ENCODE peak calls at places on chromosomes 16 and 17, in ten cellular contexts. L, R, C, Q, T, O, S, I, K and Y are unnamed samples.

GRCh38 chr17:57593739-57594462 is 151.2 kb downstream of the CCDC182 start:
- DNase-seq in L (no peak), R (no peak), C (no peak), Q (no peak), T (no peak), O (no peak), S (no peak), I (no peak), K (no peak), Y (no peak)

GRCh38 chr17:20187049-20187448 is 177.9 kb downstream of the SPECC1 start:
- DNase-seq in L (no peak), R (peak; percentile 68), C (no peak), Q (no peak), T (no peak), O (no peak), S (no peak), I (no peak), K (no peak), Y (no peak)

GRCh38 chr16:52976539-52977167 is 76.0 kb downstream of the CHD9NB start:
- DNase-seq in L (peak; percentile 37), R (peak; percentile 22), C (no peak), Q (no peak), T (peak; percentile 17), O (peak; percentile 7), S (no peak), I (peak; percentile 3), K (no peak), Y (peak; percentile 34)

GRCh38 chr17:12599185-12599920 is 66.3 kb upstream of the MYOCD start:
- DNase-seq in L (no peak), R (peak; percentile 86), C (no peak), Q (no peak), T (no peak), O (no peak), S (no peak), I (no peak), K (no peak), Y (no peak)

GRCh38 chr17:60135160-60135950 is 14.4 kb upstream of the CA4 start:
- DNase-seq in L (peak; percentile 99), R (peak; percentile 90), C (peak; percentile 89), Q (peak; percentile 92), T (peak; percentile 92), O (peak; percentile 94), S (peak; percentile 92), I (peak; percentile 93), K (peak; percentile 96), Y (peak; percentile 96)

GRCh38 chr16:19210175-19210924 is 42.3 kb downstream of the SYT17 start:
- DNase-seq in L (no peak), R (peak; percentile 63), C (no peak), Q (no peak), T (no peak), O (peak; percentile 27), S (no peak), I (no peak), K (no peak), Y (no peak)

GRCh38 chr17:77691216-77692085 is 267.1 kb upstream of the TNRC6C start:
- DNase-seq in L (no peak), R (no peak), C (no peak), Q (no peak), T (no peak), O (no peak), S (no peak), I (no peak), K (no peak), Y (no peak)

GRCh38 chr16:87424260-87424659 is 32.1 kb downstream of the MAP1LC3B start:
- DNase-seq in L (no peak), R (no peak), C (no peak), Q (no peak), T (no peak), O (no peak), S (no peak), I (no peak), K (no peak), Y (no peak)

GRCh38 chr17:34579979-34580684 is 750 bp downstream of the TMEM132E start:
- DNase-seq in L (peak; percentile 43), R (no peak), C (peak; percentile 23), Q (no peak), T (peak; percentile 12), O (no peak), S (peak; percentile 30), I (peak; percentile 44), K (peak; percentile 81), Y (no peak)
- H3K27ac ChIP-seq in L (no peak overlapping the region), R (no peak overlapping the region), C (no peak overlapping the region), Q (no peak overlapping the region), T (no peak overlapping the region), O (no peak overlapping the region), S (no peak overlapping the region), I (no peak overlapping the region), K (no peak overlapping the region), Y (no peak overlapping the region)

GRCh38 chr17:14784997-14785696 is 480.0 kb downstream of the PMP22 start:
- DNase-seq in L (no peak), R (no peak), C (no peak), Q (no peak), T (no peak), O (no peak), S (no peak), I (no peak), K (no peak), Y (no peak)
- TF ChIP-seq CTCF in L (no peak), R (no peak), C (no peak), Q (no peak), T (no peak), O (no peak), S (no peak), I (no peak), K (peak; percentile 24), Y (no peak)

GRCh38 chr16:662095-662494 is 5.8 kb upstream of the RHOT2 start:
- DNase-seq in L (no peak), R (no peak), C (no peak), Q (no peak), T (no peak), O (no peak), S (no peak), I (no peak), K (no peak), Y (no peak)
- H3K27ac ChIP-seq in L (no peak overlapping the region), R (no peak overlapping the region), C (no peak overlapping the region), Q (no peak overlapping the region), T (no peak overlapping the region), O (no peak overlapping the region), S (no peak overlapping the region), I (no peak overlapping the region), K (no peak overlapping the region), Y (peak overlapping the region; percentile 75)

DNA sequence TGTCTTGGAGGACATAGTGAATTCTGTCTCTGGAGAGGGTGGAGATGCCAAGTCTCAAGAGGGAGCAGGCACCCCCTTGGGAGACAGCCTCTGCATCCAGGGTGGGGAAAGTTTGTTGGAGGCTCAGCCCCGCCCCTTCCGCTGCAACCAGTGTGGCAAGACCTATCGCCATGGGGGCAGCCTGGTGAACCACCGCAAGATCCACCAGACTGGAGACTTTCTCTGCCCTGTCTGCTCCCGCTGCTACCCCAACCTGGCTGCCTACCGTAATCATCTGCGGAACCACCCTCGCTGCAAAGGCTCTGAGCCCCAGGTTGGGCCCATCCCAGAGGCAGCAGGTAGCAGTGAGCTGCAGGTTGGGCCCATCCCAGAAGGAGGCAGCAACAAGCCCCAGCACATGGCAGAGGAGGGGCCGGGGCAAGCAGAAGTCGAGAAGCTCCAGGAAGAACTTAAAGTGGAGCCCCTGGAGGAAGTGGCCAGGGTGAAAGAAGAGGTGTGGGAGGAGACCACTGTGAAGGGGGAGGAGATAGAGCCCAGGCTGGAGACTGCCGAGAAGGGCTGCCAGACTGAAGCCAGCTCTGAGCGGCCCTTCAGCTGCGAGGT is 5.2 kb downstream of the ZNF646 start:
- DNase-seq in L (no peak), R (no peak), C (no peak), Q (no peak), T (no peak), O (no peak), S (no peak), I (no peak), K (no peak), Y (no peak)
- TF ChIP-seq CTCF in L (no peak), R (no peak), C (no peak), Q (no peak), T (no peak), O (no peak), S (no peak), I (no peak), K (no peak), Y (no peak)